ENCODE peak calls at places on chromosomes 11 and 22, in five cellular contexts. Q is RPMI8226, O is T follicular helper cell, E is caudate nucleus, N is testis. F is an unnamed sample.
A peak's percentile ranks its signal among the peaks of the same experiment; 100 is the strongest.

GRCh38 chr11:10581481-10582019 is 13.1 kb upstream of the LYVE1 start:
- DNase-seq in Q (no peak), O (no peak), E (peak; percentile 24), N (peak; percentile 28), F (no peak)

GRCh38 chr11:123760894-123761293 is 6.6 kb upstream of the OR6X1 start:
- DNase-seq in Q (no peak), O (no peak), E (no peak), N (no peak), F (no peak)

GRCh38 chr11:106681435-106681834 is 336.8 kb downstream of the GUCY1A2 start:
- DNase-seq in Q (no peak), O (no peak), E (no peak), N (no peak), F (no peak)

GRCh38 chr11:12222099-12222751 is 111.8 kb downstream of the MICAL2 start:
- DNase-seq in Q (no peak), O (no peak), E (no peak), N (peak; percentile 74), F (no peak)

GRCh38 chr11:86177319-86177718 is 67.2 kb upstream of the EED start:
- DNase-seq in Q (no peak), O (no peak), E (no peak), N (no peak), F (no peak)

GRCh38 chr11:10181811-10182210 is 112.2 kb downstream of the SBF2 start:
- DNase-seq in Q (peak; percentile 13), O (no peak), E (no peak), N (no peak), F (no peak)

GRCh38 chr11:101436511-101437142 is 147.2 kb downstream of the TRPC6 start:
- DNase-seq in Q (peak; percentile 45), O (no peak), E (peak; percentile 2), N (peak; percentile 72), F (peak; percentile 67)

GRCh38 chr11:116424615-116425261 is 348.0 kb downstream of the BUD13 start:
- DNase-seq in Q (no peak), O (no peak), E (no peak), N (peak; percentile 62), F (no peak)

GRCh38 chr11:68646832-68647231 is 37.5 kb upstream of the GAL start:
- DNase-seq in Q (no peak), O (no peak), E (no peak), N (no peak), F (no peak)

GRCh38 chr11:114606003-114606801 is 10.6 kb upstream of the NXPE4 start:
- DNase-seq in Q (no peak), O (no peak), E (no peak), N (no peak), F (no peak)

GRCh38 chr22:50169774-50170341 is 673 bp upstream of the PANX2 start:
- DNase-seq in Q (peak; percentile 75), O (no peak), E (no peak), N (no peak), F (no peak)

GRCh38 chr22:37105990-37106389 is 3.5 kb downstream of the TMPRSS6 start:
- DNase-seq in Q (no peak), O (no peak), E (no peak), N (no peak), F (no peak)

GRCh38 chr22:26043031-26043430 is 126.2 kb upstream of the SEZ6L start:
- DNase-seq in Q (no peak), O (no peak), E (no peak), N (no peak), F (no peak)

F was measured in H9.